ENCODE peak calls at places on chromosomes 1 and 21, in eight cellular contexts. K, I, F, O, R, A, U and G are unnamed samples.

GRCh38 chr1:60041783-60042182 is 31.8 kb downstream of the C1orf87 start:
- DNase-seq in K (no peak), I (no peak), F (no peak), O (no peak), R (no peak), A (no peak), U (no peak), G (no peak)

GRCh38 chr1:192927496-192927895 is 118.7 kb downstream of the RGS2 start:
- DNase-seq in K (no peak), I (no peak), F (no peak), O (no peak), R (no peak), A (no peak), U (no peak), G (no peak)

GRCh38 chr1:236280438-236281285 is 1.1 kb downstream of the ERO1B start:
- DNase-seq in K (no peak), I (peak; percentile 5), F (no peak), O (peak; percentile 24), R (peak; percentile 41), A (peak; percentile 72), U (peak; percentile 62), G (no peak)

GRCh38 chr1:1918901-1919303 is at the start of gene TMEM52:
- DNase-seq in K (no peak), I (no peak), F (no peak), O (no peak), R (peak; percentile 89), A (no peak), U (no peak), G (peak; percentile 87)

GRCh38 chr1:7407547-7407895 is 363.6 kb upstream of the VAMP3 start:
- DNase-seq in K (no peak), I (no peak), F (no peak), O (no peak), R (no peak), A (no peak), U (no peak), G (no peak)

GRCh38 chr1:34283142-34283541 is 106.4 kb downstream of the C1orf94 start:
- DNase-seq in K (no peak), I (no peak), F (no peak), O (no peak), R (no peak), A (no peak), U (no peak), G (no peak)

GRCh38 chr1:231359113-231359512 is 21.0 kb downstream of the SPRTN start:
- DNase-seq in K (no peak), I (peak; percentile 89), F (no peak), O (no peak), R (no peak), A (no peak), U (no peak), G (no peak)

GRCh38 chr1:93965256-93965655 is 56.0 kb upstream of the GCLM start:
- DNase-seq in K (no peak), I (no peak), F (no peak), O (no peak), R (no peak), A (no peak), U (no peak), G (no peak)

GRCh38 chr1:100627018-100627716 is 89.2 kb downstream of the GPR88 start:
- DNase-seq in K (no peak), I (peak; percentile 84), F (no peak), O (no peak), R (no peak), A (no peak), U (no peak), G (no peak)

GRCh38 chr1:61241411-61241838 is 159.1 kb downstream of the NFIA start:
- DNase-seq in K (no peak), I (no peak), F (no peak), O (peak; percentile 42), R (peak; percentile 54), A (no peak), U (no peak), G (no peak)

DNA sequence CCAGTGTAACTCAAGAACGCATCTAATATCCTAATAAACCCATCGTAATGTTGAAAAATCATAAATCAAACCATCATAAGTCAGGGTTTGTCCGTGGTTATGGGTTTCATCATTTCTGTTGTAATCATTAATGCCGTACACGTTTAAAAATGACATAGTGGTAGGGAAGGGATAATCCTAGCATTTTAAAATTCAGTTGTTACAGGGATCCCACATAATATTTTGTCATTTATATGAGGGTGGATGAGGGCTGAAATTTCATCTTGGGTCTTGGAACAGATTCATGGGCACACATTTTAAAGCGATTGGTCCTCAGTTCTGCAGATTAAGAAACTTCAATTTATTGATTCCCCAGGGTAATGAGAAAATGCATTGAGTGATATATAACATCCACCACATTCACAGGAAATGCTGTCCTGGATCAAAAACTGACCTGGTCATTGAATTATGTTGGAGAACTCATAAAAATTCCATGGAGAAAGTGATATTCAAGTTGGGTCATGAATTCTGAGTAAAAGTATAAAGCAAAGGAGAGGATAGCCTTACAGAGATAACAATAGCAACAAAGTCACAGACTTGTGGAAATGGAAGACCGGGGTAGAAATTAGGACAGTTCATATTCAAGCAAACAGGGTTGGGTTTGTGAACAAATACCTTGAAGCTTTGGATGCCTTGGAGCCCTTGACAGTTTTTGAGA is 1527.3 kb upstream of the TPTE start:
- DNase-seq in K (no peak), I (no peak), F (no peak), O (no peak), R (no peak), A (no peak), U (no peak), G (no peak)
- H3K27me3 ChIP-seq in K (no peaks in the 10 kb centered on the region), I (no peaks in the 10 kb centered on the region), F (no peaks in the 10 kb centered on the region), O (peaks cover 3% of the 10 kb centered on the region), R (peaks cover 5% of the 10 kb centered on the region), A (no peaks in the 10 kb centered on the region), U (no peaks in the 10 kb centered on the region), G (no peaks in the 10 kb centered on the region)

DNA sequence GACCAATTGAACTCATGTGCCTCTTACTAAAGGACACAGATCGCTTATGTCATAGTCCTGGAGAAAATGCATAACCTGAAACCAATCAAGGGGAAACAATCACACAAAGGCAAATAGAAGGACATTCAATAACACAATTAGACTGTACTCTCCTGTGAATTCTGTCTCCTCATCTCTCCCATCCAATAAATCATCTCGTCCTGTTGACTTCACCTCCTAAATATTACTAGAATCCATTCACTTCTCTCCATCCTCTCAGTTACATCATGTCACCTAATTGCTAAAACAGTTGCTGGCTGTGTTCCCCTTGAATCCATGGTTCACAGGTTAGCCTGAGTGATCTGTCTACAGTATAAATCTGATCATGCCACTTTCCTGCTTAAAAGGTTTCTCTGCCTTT is 220.2 kb downstream of the TGFB2 start:
- DNase-seq in K (no peak), I (no peak), F (no peak), O (no peak), R (no peak), A (no peak), U (no peak), G (no peak)
- H3K9me3 ChIP-seq in K (no peaks in the 10 kb centered on the region), I (no peaks in the 10 kb centered on the region), F (no peaks in the 10 kb centered on the region), O (no peaks in the 10 kb centered on the region), R (no peaks in the 10 kb centered on the region), A (no peaks in the 10 kb centered on the region), U (no peaks in the 10 kb centered on the region), G (no peaks in the 10 kb centered on the region)

GRCh38 chr1:17948594-17948993 is 159.0 kb upstream of the IGSF21 start:
- DNase-seq in K (no peak), I (no peak), F (no peak), O (no peak), R (no peak), A (no peak), U (no peak), G (no peak)
- H3K27me3 ChIP-seq in K (no peaks in the 10 kb centered on the region), I (no peaks in the 10 kb centered on the region), F (no peaks in the 10 kb centered on the region), O (no peaks in the 10 kb centered on the region), R (no peaks in the 10 kb centered on the region), A (no peaks in the 10 kb centered on the region), U (no peaks in the 10 kb centered on the region), G (no peaks in the 10 kb centered on the region)

GRCh38 chr1:103333141-103333540 is 192.4 kb upstream of the RNPC3 start:
- DNase-seq in K (no peak), I (no peak), F (no peak), O (no peak), R (no peak), A (no peak), U (no peak), G (no peak)

GRCh38 chr1:103326595-103326994 is 198.9 kb upstream of the RNPC3 start:
- DNase-seq in K (no peak), I (no peak), F (no peak), O (no peak), R (no peak), A (no peak), U (no peak), G (no peak)

GRCh38 chr1:103327054-103327719 is 198.3 kb upstream of the RNPC3 start:
- DNase-seq in K (no peak), I (no peak), F (no peak), O (no peak), R (no peak), A (no peak), U (no peak), G (no peak)
- H3K9me3 ChIP-seq in K (no peaks in the 10 kb centered on the region), I (no peaks in the 10 kb centered on the region), F (peaks cover 9% of the 10 kb centered on the region), O (no peaks in the 10 kb centered on the region), R (no peaks in the 10 kb centered on the region), A (peaks cover 5% of the 10 kb centered on the region), U (no peaks in the 10 kb centered on the region), G (no peaks in the 10 kb centered on the region)

GRCh38 chr1:18643154-18644012 is 12.7 kb downstream of the PAX7 start:
- DNase-seq in K (no peak), I (no peak), F (no peak), O (no peak), R (no peak), A (peak; percentile 90), U (no peak), G (peak; percentile 57)
- H3K27me3 ChIP-seq in K (peaks cover 97% of the 10 kb centered on the region), I (peaks cover 89% of the 10 kb centered on the region), F (peaks cover 24% of the 10 kb centered on the region), O (no peaks in the 10 kb centered on the region), R (peaks cover 44% of the 10 kb centered on the region), A (peaks cover 91% of the 10 kb centered on the region), U (peaks cover 61% of the 10 kb centered on the region), G (peaks cover 4% of the 10 kb centered on the region)